ENCODE peak calls at places on chromosomes 1 and 21, in seven cellular contexts. J is SJSA1, A is mesenchymal stem cell, C is stomach, P is heart right ventricle, V is pancreas, N is lower lobe of right lung. L is an unnamed sample.
A peak's percentile ranks its signal among the peaks of the same experiment; 100 is the strongest.

GRCh38 chr1:22654692-22655091 is 1.7 kb downstream of the C1QB start:
- DNase-seq in P (no peak), V (no peak), A (no peak), N (no peak), J (no peak), C (no peak), L (no peak)

GRCh38 chr1:18716112-18716784 is 85.6 kb downstream of the PAX7 start:
- DNase-seq in V (no peak), J (no peak), A (no peak), C (no peak), P (no peak), N (no peak), L (no peak)

GRCh38 chr1:56576880-56577858 is 2.2 kb downstream of the PLPP3 start:
- DNase-seq in N (no peak), V (no peak), A (peak; percentile 49), C (no peak), P (peak; percentile 25), J (no peak), L (no peak)

GRCh38 chr21:15076730-15077129 is 11.9 kb upstream of the NRIP1 start:
- DNase-seq in N (no peak), A (no peak), C (no peak), J (no peak), V (no peak), P (no peak), L (no peak)

GRCh38 chr1:119275145-119275929 is 93.2 kb upstream of the HAO2 start:
- DNase-seq in J (peak; percentile 50), P (peak; percentile 29), A (peak; percentile 58), C (peak; percentile 32), N (no peak), V (no peak), L (no peak)

GRCh38 chr21:36265431-36265830 is 54.6 kb upstream of the MORC3 start:
- DNase-seq in N (no peak), A (no peak), C (no peak), P (no peak), J (no peak), V (no peak), L (no peak)

GRCh38 chr1:201019321-201019977 is 4.1 kb downstream of the KIF21B start:
- DNase-seq in A (peak; percentile 63), J (no peak), C (peak; percentile 75), N (peak; percentile 87), V (no peak), P (no peak), L (peak; percentile 75)

GRCh38 chr1:101282314-101283087 is 45.7 kb downstream of the S1PR1 start:
- DNase-seq in N (no peak), A (no peak), P (no peak), V (no peak), C (no peak), J (no peak), L (no peak)

GRCh38 chr1:214590696-214591095 is 12.3 kb upstream of the CENPF start:
- DNase-seq in N (no peak), P (no peak), A (no peak), J (no peak), V (no peak), C (no peak), L (no peak)

GRCh38 chr1:196277860-196278259 is 330.4 kb downstream of the KCNT2 start:
- DNase-seq in J (no peak), C (no peak), V (no peak), N (no peak), P (no peak), A (no peak), L (no peak)

GRCh38 chr1:9542425-9542824 is 3.2 kb downstream of the SLC25A33 start:
- DNase-seq in N (no peak), P (peak; percentile 62), J (no peak), V (no peak), A (peak; percentile 41), C (no peak), L (no peak)

GRCh38 chr21:29335720-29336119 is 37.0 kb downstream of the BACH1 start:
- DNase-seq in A (no peak), J (no peak), V (no peak), C (no peak), P (no peak), N (no peak), L (no peak)

GRCh38 chr1:113538225-113538624 is 147.9 kb downstream of the MAGI3 start:
- DNase-seq in N (no peak), V (no peak), C (no peak), P (no peak), J (no peak), A (no peak), L (no peak)

GRCh38 chr1:38564946-38565570 is 294.5 kb downstream of the RRAGC start:
- DNase-seq in V (no peak), A (no peak), J (no peak), P (no peak), N (no peak), C (no peak), L (no peak)

GRCh38 chr1:228216371-228217320 is 8.8 kb downstream of the OBSCN start:
- DNase-seq in C (no peak), J (peak; percentile 40), P (no peak), N (peak; percentile 47), V (peak; percentile 57), A (no peak), L (peak; percentile 74)

GRCh38 chr1:9960705-9961562 is 17.7 kb downstream of the NMNAT1 start:
- DNase-seq in A (peak; percentile 4), N (no peak), P (no peak), V (no peak), C (no peak), J (no peak), L (no peak)

GRCh38 chr1:26483980-26484379 is 11.7 kb downstream of the HMGN2 start:
- DNase-seq in V (no peak), N (no peak), J (no peak), A (no peak), P (no peak), C (no peak), L (no peak)

GRCh38 chr1:236425031-236425663 is 31.1 kb downstream of the EDARADD start:
- DNase-seq in J (no peak), C (no peak), P (no peak), A (no peak), V (no peak), N (no peak), L (no peak)

GRCh38 chr1:183233113-183233512 is 47.0 kb downstream of the LAMC2 start:
- DNase-seq in C (no peak), J (no peak), A (no peak), V (no peak), N (no peak), P (no peak), L (no peak)

GRCh38 chr1:183237046-183237445 is 51.0 kb downstream of the LAMC2 start:
- DNase-seq in P (no peak), A (no peak), C (no peak), V (no peak), J (no peak), N (no peak), L (no peak)

GRCh38 chr1:183234660-183235476 is 48.8 kb downstream of the LAMC2 start:
- DNase-seq in N (no peak), J (peak; percentile 64), P (peak; percentile 69), C (peak; percentile 45), A (peak; percentile 97), V (no peak), L (peak; percentile 79)

GRCh38 chr1:183236158-183236725 is 50.2 kb downstream of the LAMC2 start:
- DNase-seq in J (no peak), P (no peak), V (no peak), N (no peak), A (no peak), C (no peak), L (no peak)

GRCh38 chr1:183235503-183235902 is 49.4 kb downstream of the LAMC2 start:
- DNase-seq in C (no peak), N (no peak), A (no peak), J (no peak), P (peak; percentile 25), V (no peak), L (no peak)
- H3K4me3 ChIP-seq in C (peak overlapping the region; percentile 30), N (peak overlapping the region; percentile 37), A (no peak overlapping the region), J (no peak overlapping the region), P (no peak overlapping the region), V (no peak overlapping the region), L (no peak overlapping the region)

GRCh38 chr1:115082949-115083348 is 6.4 kb downstream of the TSPAN2 start:
- DNase-seq in J (no peak), N (no peak), C (no peak), P (no peak), V (no peak), A (no peak), L (no peak)
- H3K4me1 ChIP-seq in J (peaks cover 15% of the 10 kb centered on the region), N (peaks cover 30% of the 10 kb centered on the region), C (no peaks in the 10 kb centered on the region), P (peaks cover 28% of the 10 kb centered on the region), V (no peaks in the 10 kb centered on the region), A (peaks cover under 1% of the 10 kb centered on the region), L (no peaks in the 10 kb centered on the region)

GRCh38 chr1:244599937-244600350 is 53.0 kb upstream of the DESI2 start:
- DNase-seq in J (peak; percentile 73), P (no peak), V (no peak), C (peak; percentile 37), N (no peak), A (peak; percentile 95), L (no peak)
- H3K27ac ChIP-seq in J (peak overlapping the region; percentile 26), P (no peak overlapping the region), V (no peak overlapping the region), C (peak overlapping the region; percentile 44), N (no peak overlapping the region), A (peak overlapping the region; percentile 27), L (no peak overlapping the region)

GRCh38 chr1:230109871-230110667 is 43.0 kb downstream of the GALNT2 start:
- DNase-seq in A (peak; percentile 91), P (no peak), N (no peak), V (no peak), C (peak; percentile 48), J (no peak), L (no peak)
- H3K4me3 ChIP-seq in A (no peak overlapping the region), P (no peak overlapping the region), N (no peak overlapping the region), V (no peak overlapping the region), C (no peak overlapping the region), J (no peak overlapping the region), L (no peak overlapping the region)

GRCh38 chr1:41768538-41768937 is 150.2 kb downstream of the HIVEP3 start:
- DNase-seq in N (no peak), J (no peak), P (no peak), C (no peak), A (no peak), V (no peak), L (no peak)
- H3K4me1 ChIP-seq in N (peaks cover 81% of the 10 kb centered on the region), J (peaks cover 7% of the 10 kb centered on the region), P (peaks cover 65% of the 10 kb centered on the region), C (peaks cover 3% of the 10 kb centered on the region), A (peaks cover 17% of the 10 kb centered on the region), V (no peaks in the 10 kb centered on the region), L (peaks cover 15% of the 10 kb centered on the region)

DNA sequence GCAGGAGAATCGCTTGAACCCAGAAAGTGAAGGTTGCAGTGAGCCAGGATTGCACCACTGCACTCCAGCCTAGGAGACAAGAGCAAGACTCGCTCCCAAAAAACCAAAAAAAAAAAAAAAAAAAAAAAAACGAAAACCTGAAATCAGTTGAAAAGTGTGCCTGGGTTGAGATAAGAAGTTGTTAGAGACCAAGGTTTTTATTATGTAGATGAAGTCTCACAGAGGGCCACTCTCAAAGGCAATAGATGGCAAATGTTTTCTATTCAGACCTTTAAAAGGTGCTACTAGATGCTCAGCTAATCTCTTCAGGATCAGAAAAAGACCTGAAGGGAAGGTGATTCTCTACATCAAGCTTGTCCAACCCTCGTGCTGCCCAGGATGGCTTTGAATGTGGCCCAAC is 17.6 kb downstream of the CAPN2 start:
- DNase-seq in P (no peak), A (no peak), N (no peak), V (no peak), C (no peak), J (no peak), L (no peak)
- H3K27ac ChIP-seq in P (no peak overlapping the region), A (peak overlapping the region; percentile 82), N (no peak overlapping the region), V (no peak overlapping the region), C (no peak overlapping the region), J (no peak overlapping the region), L (no peak overlapping the region)